ENCODE peak calls at places on chromosome 20, in four cellular contexts. N is GM12878, Z is A549, T is K562. K is an unnamed sample.

GRCh38 chr20:10800288-10800687 is 126.5 kb upstream of the JAG1 start:
- DNase-seq in N (no peak), Z (peak; percentile 24), T (no peak), K (no peak)

GRCh38 chr20:22180244-22180643 is 404.1 kb downstream of the FOXA2 start:
- DNase-seq in N (no peak), Z (peak; percentile 8), T (peak; percentile 20), K (no peak)

GRCh38 chr20:44001667-44002596 is 87.3 kb downstream of the TOX2 start:
- DNase-seq in N (peak; percentile 74), Z (no peak), T (no peak), K (no peak)

GRCh38 chr20:17859616-17860232 is 108.9 kb downstream of the SNX5 start:
- DNase-seq in N (no peak), Z (no peak), T (no peak), K (no peak)

GRCh38 chr20:38751360-38751976 is 3.2 kb downstream of the ACTR5 start:
- DNase-seq in N (no peak), Z (peak; percentile 52), T (peak; percentile 36), K (peak; percentile 46)

GRCh38 chr20:37308098-37309050 is 18.9 kb downstream of the MANBAL start:
- DNase-seq in N (peak; percentile 84), Z (no peak), T (no peak), K (no peak)

GRCh38 chr20:41443667-41444066 is 77.0 kb upstream of the EMILIN3 start:
- DNase-seq in N (no peak), Z (no peak), T (no peak), K (no peak)

GRCh38 chr20:35326021-35326731 is 34.0 kb upstream of the FAM83C start:
- DNase-seq in N (no peak), Z (no peak), T (no peak), K (no peak)

GRCh38 chr20:34473262-34473883 is 42.8 kb upstream of the DYNLRB1 start:
- DNase-seq in N (no peak), Z (peak; percentile 74), T (peak; percentile 45), K (peak; percentile 66)

GRCh38 chr20:62882426-62882825 is 20.8 kb upstream of the TCFL5 start:
- DNase-seq in N (no peak), Z (no peak), T (no peak), K (no peak)

GRCh38 chr20:59205044-59205443 is 41.4 kb downstream of the ZNF831 start:
- DNase-seq in N (no peak), Z (no peak), T (no peak), K (no peak)

GRCh38 chr20:22312744-22313346 is 271.5 kb downstream of the FOXA2 start:
- DNase-seq in N (no peak), Z (peak; percentile 63), T (peak; percentile 14), K (peak; percentile 25)

GRCh38 chr20:15923030-15923776 is 650.0 kb downstream of the KIF16B start:
- DNase-seq in N (peak; percentile 54), Z (no peak), T (no peak), K (no peak)

GRCh38 chr20:51969191-51969590 is 166.9 kb upstream of the SALL4 start:
- DNase-seq in N (no peak), Z (no peak), T (no peak), K (no peak)

GRCh38 chr20:19903168-19903676 is 113.9 kb upstream of the NAA20 start:
- DNase-seq in N (no peak), Z (peak; percentile 52), T (no peak), K (peak; percentile 76)

GRCh38 chr20:62666736-62667529 is 24.6 kb downstream of the SLCO4A1 start:
- DNase-seq in N (no peak), Z (no peak), T (no peak), K (peak; percentile 20)

GRCh38 chr20:25586877-25587276 is 1.5 kb upstream of the NINL start:
- DNase-seq in N (no peak), Z (peak; percentile 26), T (no peak), K (peak; percentile 28)

GRCh38 chr20:1210501-1210900 is 7.2 kb downstream of the C20orf202 start:
- DNase-seq in N (no peak), Z (no peak), T (no peak), K (peak; percentile 13)

GRCh38 chr20:42678895-42679294 is 510.8 kb downstream of the PTPRT start:
- DNase-seq in N (no peak), Z (peak; percentile 2), T (no peak), K (no peak)

GRCh38 chr20:45230631-45231030 is 9.5 kb downstream of the SEMG2 start:
- DNase-seq in N (no peak), Z (no peak), T (no peak), K (no peak)

GRCh38 chr20:45226287-45226686 is 5.1 kb downstream of the SEMG2 start:
- DNase-seq in N (no peak), Z (no peak), T (no peak), K (no peak)

DNA sequence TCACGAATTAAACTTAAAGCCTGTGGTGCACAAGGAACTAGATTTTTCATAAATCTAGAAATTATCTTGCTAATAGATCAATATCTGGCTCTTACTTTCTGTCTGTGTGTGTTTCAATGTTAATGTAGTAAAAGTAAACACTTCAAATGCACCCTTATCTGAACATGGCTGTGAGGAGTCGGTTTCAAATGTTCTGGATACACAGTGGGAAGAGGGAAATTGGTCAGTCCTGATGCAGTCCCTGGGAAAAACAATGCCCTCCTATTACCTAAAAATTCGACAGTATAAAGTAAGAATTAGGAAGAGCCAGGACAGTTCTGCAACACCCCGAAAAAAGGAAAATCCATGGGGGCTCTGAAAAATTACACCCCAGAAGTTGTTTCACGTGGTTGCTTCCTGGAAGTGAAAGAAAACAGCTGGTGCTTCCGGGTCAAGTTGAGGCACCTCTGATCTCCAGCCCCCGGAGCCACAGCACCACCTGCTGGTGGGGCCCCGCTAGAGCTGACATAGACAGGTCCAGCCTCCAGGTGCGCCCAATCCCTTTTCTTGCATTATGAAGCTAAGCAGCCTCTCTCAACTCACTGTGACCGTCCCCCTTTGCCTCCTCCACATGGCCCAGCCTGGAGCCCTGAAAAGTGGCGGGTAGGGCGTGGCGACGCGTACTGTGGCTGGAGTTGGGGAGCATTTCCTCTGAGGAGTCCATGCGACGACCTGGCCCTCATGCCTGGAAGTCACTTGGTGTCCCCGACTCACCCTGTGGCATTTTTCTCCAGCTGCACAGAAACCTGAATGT is 8.3 kb downstream of the SEMG2 start:
- DNase-seq in N (no peak), Z (peak; percentile 54), T (peak; percentile 65), K (no peak)
- TF ChIP-seq ELK1 in N (no peak), Z (no peak), T (no peak), K (no peak)

DNA sequence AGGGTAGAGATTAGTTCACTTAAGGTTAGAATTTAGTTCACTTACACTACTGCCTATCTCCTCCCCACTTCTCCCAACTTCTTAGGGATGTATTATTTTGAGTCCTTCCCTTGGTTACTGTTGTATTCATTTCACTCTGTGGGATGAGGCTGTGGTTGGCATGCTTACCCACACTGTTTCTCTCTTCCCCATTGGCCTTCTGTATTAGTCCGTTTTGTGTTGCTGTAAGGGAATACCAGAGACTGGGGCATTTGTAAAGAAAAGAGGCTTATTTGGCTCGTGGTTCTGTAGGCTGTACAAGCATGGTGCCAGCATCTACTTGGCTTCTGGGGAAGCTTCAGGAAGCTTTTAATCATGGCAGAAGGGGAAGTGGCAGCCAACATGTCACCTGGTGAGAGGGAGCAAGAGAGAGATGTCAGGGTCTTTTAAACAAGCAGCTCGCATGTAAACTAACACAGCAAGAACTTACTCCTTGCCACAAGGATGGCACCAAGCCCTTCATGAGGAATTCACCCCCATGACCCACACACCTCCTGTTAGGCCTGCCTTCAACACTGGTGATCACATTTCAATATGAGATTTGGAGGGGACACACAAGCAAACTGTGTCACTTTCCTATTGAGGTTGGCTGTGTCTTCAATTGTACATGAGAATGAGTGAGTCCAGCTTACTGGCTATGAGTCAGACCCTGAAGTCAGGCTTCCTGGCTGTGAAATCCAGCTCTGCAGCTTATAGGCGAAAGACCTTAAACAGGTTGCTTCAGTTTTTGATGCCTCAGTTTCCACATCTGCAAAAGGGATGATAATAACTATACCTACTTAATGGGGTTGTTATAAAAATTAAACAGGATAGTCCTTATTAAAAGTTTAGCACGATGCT is 53.3 kb downstream of the SYNDIG1 start:
- DNase-seq in N (no peak), Z (no peak), T (no peak), K (no peak)
- TF ChIP-seq ELK1 in N (no peak), Z (no peak), T (no peak), K (no peak)

GRCh38 chr20:32485770-32486248 is 99.3 kb downstream of the NOL4L start:
- DNase-seq in N (no peak), Z (no peak), T (no peak), K (no peak)

GRCh38 chr20:32483351-32484220 is 101.5 kb downstream of the NOL4L start:
- DNase-seq in N (no peak), Z (peak; percentile 84), T (no peak), K (peak; percentile 73)

GRCh38 chr20:32482251-32483220 is 102.6 kb downstream of the NOL4L start:
- DNase-seq in N (no peak), Z (no peak), T (no peak), K (no peak)

GRCh38 chr20:32485126-32485769 is 99.9 kb downstream of the NOL4L start:
- DNase-seq in N (peak; percentile 30), Z (peak; percentile 85), T (peak; percentile 63), K (peak; percentile 83)

GRCh38 chr20:32484221-32485125 is 100.7 kb downstream of the NOL4L start:
- DNase-seq in N (no peak), Z (peak; percentile 52), T (no peak), K (no peak)
- TF ChIP-seq ELK1 in N (no peak), Z (no peak), T (no peak), K (no peak)

GRCh38 chr20:49230021-49230420 is 10.8 kb downstream of the DDX27 start:
- DNase-seq in N (no peak), Z (no peak), T (peak; percentile 14), K (no peak)
- TF ChIP-seq ELK1 in N (no peak), Z (no peak), T (no peak), K (no peak)

GRCh38 chr20:3663031-3663701 is at the start of gene GFRA4:
- DNase-seq in N (no peak), Z (no peak), T (no peak), K (no peak)
- TF ChIP-seq ELK1 in N (no peak), Z (no peak), T (no peak), K (no peak)

GRCh38 chr20:47696856-47697255 is 88.4 kb downstream of the SULF2 start:
- DNase-seq in N (no peak), Z (no peak), T (no peak), K (no peak)

GRCh38 chr20:47700327-47700726 is 85.0 kb downstream of the SULF2 start:
- DNase-seq in N (no peak), Z (no peak), T (no peak), K (no peak)

GRCh38 chr20:47698142-47698541 is 87.1 kb downstream of the SULF2 start:
- DNase-seq in N (no peak), Z (no peak), T (peak; percentile 31), K (no peak)

GRCh38 chr20:47701612-47702011 is 83.7 kb downstream of the SULF2 start:
- DNase-seq in N (no peak), Z (no peak), T (no peak), K (no peak)

DNA sequence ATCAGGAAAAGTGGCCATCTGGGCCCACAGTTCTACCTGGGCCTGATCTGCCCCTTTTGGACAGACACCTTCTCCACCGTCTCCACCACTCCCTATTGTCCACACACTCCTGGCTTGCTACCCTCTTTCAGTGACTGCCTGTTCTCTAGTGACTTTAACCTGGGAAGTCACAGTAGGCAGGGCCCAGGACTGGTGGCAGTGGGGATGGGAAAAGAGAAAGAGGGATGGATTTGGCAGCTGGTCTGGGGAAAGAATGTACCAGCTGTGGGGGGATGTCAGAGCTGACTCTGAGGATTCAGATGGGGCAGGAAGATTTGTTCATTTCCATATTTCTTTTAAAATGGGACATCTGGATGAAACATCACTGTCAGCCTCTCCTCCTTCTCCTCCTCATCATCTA is 85.5 kb downstream of the SULF2 start:
- DNase-seq in N (no peak), Z (no peak), T (no peak), K (no peak)
- TF ChIP-seq ELK1 in N (no peak), Z (no peak), T (no peak), K (no peak)

K was measured in IMR-90.